ENCODE peak calls at places on chromosome 16, in eight cellular contexts. O is AG04449, J is coronary artery, C is bronchial epithelial cell, I is endothelial cell of umbilical vein, U is lower leg skin, B is OCI-LY7, Y is ovary. Q is an unnamed sample.

GRCh38 chr16:69318177-69318910 is 7.2 kb downstream of the VPS4A start:
- DNase-seq in O (no peak), J (no peak), C (no peak), I (no peak), U (peak; percentile 39), B (no peak), Y (peak; percentile 12), Q (no peak)

GRCh38 chr16:12798846-12799245 is 4.8 kb downstream of the CPPED1 start:
- DNase-seq in O (no peak), J (no peak), C (no peak), I (peak; percentile 30), U (no peak), B (no peak), Y (no peak), Q (no peak)

GRCh38 chr16:1019934-1020305 is 38.4 kb downstream of the SOX8 start:
- DNase-seq in O (no peak), J (no peak), C (no peak), I (no peak), U (no peak), B (no peak), Y (no peak), Q (no peak)

GRCh38 chr16:87661561-87661960 is 59.3 kb downstream of the JPH3 start:
- DNase-seq in O (no peak), J (no peak), C (peak; percentile 15), I (peak; percentile 43), U (no peak), B (peak; percentile 55), Y (no peak), Q (peak; percentile 89)

GRCh38 chr16:58413359-58413758 is 21.1 kb downstream of the GINS3 start:
- DNase-seq in O (no peak), J (no peak), C (no peak), I (no peak), U (no peak), B (no peak), Y (no peak), Q (peak; percentile 34)

GRCh38 chr16:50251375-50252081 is 14.8 kb upstream of the ADCY7 start:
- DNase-seq in O (peak; percentile 69), J (peak; percentile 71), C (peak; percentile 53), I (no peak), U (peak; percentile 82), B (no peak), Y (no peak), Q (no peak)

GRCh38 chr16:71746442-71747046 is 22.0 kb upstream of the PHLPP2 start:
- DNase-seq in O (no peak), J (no peak), C (peak; percentile 44), I (peak; percentile 47), U (no peak), B (peak; percentile 64), Y (no peak), Q (peak; percentile 42)

GRCh38 chr16:13036600-13036999 is 135.2 kb downstream of the SHISA9 start:
- DNase-seq in O (no peak), J (no peak), C (peak; percentile 5), I (peak; percentile 13), U (no peak), B (peak; percentile 62), Y (no peak), Q (peak; percentile 69)

GRCh38 chr16:79045191-79045590 is 555.3 kb downstream of the MAF start:
- DNase-seq in O (no peak), J (no peak), C (no peak), I (no peak), U (no peak), B (no peak), Y (no peak), Q (no peak)

GRCh38 chr16:81524382-81524781 is 79.8 kb downstream of the CMIP start:
- DNase-seq in O (no peak), J (no peak), C (no peak), I (no peak), U (no peak), B (no peak), Y (no peak), Q (no peak)

GRCh38 chr16:58451263-58451662 is 48.7 kb upstream of the NDRG4 start:
- DNase-seq in O (no peak), J (no peak), C (no peak), I (no peak), U (no peak), B (no peak), Y (no peak), Q (no peak)

GRCh38 chr16:46972429-46972970 is 974 bp downstream of the DNAJA2 start:
- DNase-seq in O (no peak), J (no peak), C (peak; percentile 41), I (peak; percentile 20), U (no peak), B (peak; percentile 60), Y (no peak), Q (peak; percentile 39)

GRCh38 chr16:86510465-86511261 is at the start of gene FOXF1:
- DNase-seq in O (no peak), J (no peak), C (no peak), I (peak; percentile 38), U (no peak), B (no peak), Y (no peak), Q (no peak)

GRCh38 chr16:47774661-47775060 is 313.5 kb downstream of the PHKB start:
- DNase-seq in O (no peak), J (no peak), C (peak; percentile 80), I (no peak), U (no peak), B (no peak), Y (no peak), Q (no peak)

GRCh38 chr16:68065716-68066305 is 19.4 kb upstream of the NFATC3 start:
- DNase-seq in O (peak; percentile 69), J (no peak), C (peak; percentile 18), I (peak; percentile 57), U (peak; percentile 26), B (no peak), Y (no peak), Q (no peak)

GRCh38 chr16:48503779-48504178 is 106.2 kb downstream of the N4BP1 start:
- DNase-seq in O (no peak), J (no peak), C (no peak), I (no peak), U (peak; percentile 89), B (no peak), Y (peak; percentile 73), Q (no peak)

GRCh38 chr16:381788-382717 is at the start of gene PGAP6:
- DNase-seq in O (no peak), J (no peak), C (no peak), I (peak; percentile 26), U (peak; percentile 92), B (peak; percentile 83), Y (peak; percentile 70), Q (no peak)

GRCh38 chr16:81558444-81559175 is 114.0 kb downstream of the CMIP start:
- DNase-seq in O (no peak), J (no peak), C (peak; percentile 62), I (no peak), U (no peak), B (no peak), Y (no peak), Q (no peak)

GRCh38 chr16:54647731-54648221 is 282.9 kb upstream of the IRX5 start:
- DNase-seq in O (no peak), J (no peak), C (peak; percentile 87), I (no peak), U (no peak), B (no peak), Y (no peak), Q (no peak)

GRCh38 chr16:75219088-75219487 is 300 bp downstream of the CTRB1 start:
- DNase-seq in O (no peak), J (no peak), C (no peak), I (no peak), U (no peak), B (no peak), Y (no peak), Q (no peak)
- H3K4me3 ChIP-seq in O (no peak overlapping the region), J (no peak overlapping the region), C (no peak overlapping the region), I (no peak overlapping the region), U (no peak overlapping the region), B (no peak overlapping the region), Y (no peak overlapping the region), Q (no peak overlapping the region)

GRCh38 chr16:4623593-4623992 is 1.0 kb upstream of the MGRN1 start:
- DNase-seq in O (no peak), J (no peak), C (no peak), I (no peak), U (no peak), B (no peak), Y (no peak), Q (no peak)

GRCh38 chr16:4624827-4625616 is 396 bp downstream of the MGRN1 start:
- DNase-seq in O (no peak), J (no peak), C (peak; percentile 33), I (peak; percentile 74), U (peak; percentile 94), B (peak; percentile 54), Y (peak; percentile 72), Q (no peak)

GRCh38 chr16:4624015-4624826 is at the start of gene MGRN1:
- DNase-seq in O (peak; percentile 90), J (peak; percentile 96), C (peak; percentile 93), I (peak; percentile 99), U (peak; percentile 98), B (peak; percentile 98), Y (peak; percentile 93), Q (peak; percentile 95)

GRCh38 chr16:4625617-4626159 is 1.1 kb downstream of the MGRN1 start:
- DNase-seq in O (no peak), J (no peak), C (no peak), I (no peak), U (no peak), B (no peak), Y (no peak), Q (no peak)

GRCh38 chr16:4626396-4626795 is 1.8 kb downstream of the MGRN1 start:
- DNase-seq in O (no peak), J (peak; percentile 56), C (no peak), I (no peak), U (no peak), B (peak; percentile 22), Y (no peak), Q (no peak)
- H3K4me3 ChIP-seq in O (peak overlapping the region; percentile 88), J (peak overlapping the region; percentile 97), C (no peak overlapping the region), I (no peak overlapping the region), U (no peak overlapping the region), B (peak overlapping the region; percentile 99), Y (no peak overlapping the region), Q (no peak overlapping the region)

DNA sequence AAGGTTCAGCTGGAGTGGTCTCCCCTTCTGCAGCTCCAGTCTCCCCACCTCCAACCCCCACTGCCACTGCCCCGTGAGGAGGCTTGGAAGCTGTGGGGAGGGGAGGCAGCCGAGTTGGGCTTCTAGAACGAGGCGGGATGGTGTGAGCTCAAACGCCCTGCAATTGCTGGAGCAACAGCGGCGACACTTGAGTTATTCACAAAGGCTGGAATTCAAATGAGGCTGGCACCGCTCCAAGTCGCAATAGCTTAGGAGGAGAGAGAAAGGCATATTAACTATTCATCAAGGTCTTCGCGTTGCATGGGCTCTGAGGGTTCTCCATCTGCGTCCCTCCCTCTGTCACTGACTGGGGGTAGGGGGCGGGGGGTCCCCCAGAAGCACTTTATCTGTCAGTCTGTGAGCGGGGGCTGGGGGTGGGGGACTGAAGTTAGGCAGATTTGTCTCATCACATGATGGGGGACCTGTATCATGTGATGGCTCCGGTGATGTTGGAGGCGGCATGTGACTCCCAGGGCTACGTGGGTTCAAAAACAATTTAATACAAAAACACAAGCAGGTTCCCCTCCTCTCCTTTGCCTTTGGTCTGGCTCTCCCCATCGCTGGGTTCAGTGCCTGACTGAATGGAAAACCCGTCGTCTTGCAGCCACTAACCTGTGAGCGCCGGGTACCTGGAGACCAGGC is 70.5 kb downstream of the RBBP6 start:
- DNase-seq in O (no peak), J (no peak), C (peak; percentile 41), I (peak; percentile 66), U (no peak), B (no peak), Y (peak; percentile 68), Q (no peak)
- H3K4me3 ChIP-seq in O (peak overlapping the region; percentile 32), J (peak overlapping the region; percentile 63), C (no peak overlapping the region), I (no peak overlapping the region), U (no peak overlapping the region), B (no peak overlapping the region), Y (peak overlapping the region; percentile 28), Q (no peak overlapping the region)

GRCh38 chr16:52540910-52541309 is 6.0 kb downstream of the TOX3 start:
- DNase-seq in O (no peak), J (no peak), C (no peak), I (no peak), U (no peak), B (no peak), Y (no peak), Q (no peak)
- H3K4me3 ChIP-seq in O (no peak overlapping the region), J (no peak overlapping the region), C (no peak overlapping the region), I (no peak overlapping the region), U (no peak overlapping the region), B (no peak overlapping the region), Y (no peak overlapping the region), Q (no peak overlapping the region)

Q was measured in Jurkat, Clone E6-1.